ENCODE peak calls at places on chromosomes 16 and 17, in nine cellular contexts. A, B, E, Y, Z, R, W, G and S are unnamed samples.

GRCh38 chr16:85227924-85228462 is 115.7 kb upstream of the CIBAR2 start:
- DNase-seq in B (no peak), A (no peak), G (no peak), E (no peak), Z (no peak), R (peak), W (peak), Y (no peak), S (no peak)

GRCh38 chr16:56190903-56191806 is at the start of gene GNAO1:
- DNase-seq in B (peak), Z (no peak), G (peak), Y (peak), A (no peak), E (peak), W (peak), R (no peak), S (peak)

GRCh38 chr16:84449156-84450140 is 55.0 kb downstream of the MEAK7 start:
- DNase-seq in A (peak), W (no peak), E (no peak), R (no peak), Z (no peak), G (no peak), B (no peak), Y (no peak), S (peak)

GRCh38 chr17:59839646-59840328 is 53.0 kb downstream of the TUBD1 start:
- DNase-seq in E (no peak), A (no peak), Y (no peak), Z (no peak), R (peak), B (no peak), G (no peak), W (no peak), S (no peak)

GRCh38 chr16:72284042-72284789 is 112.3 kb upstream of the PMFBP1 start:
- DNase-seq in W (no peak), B (no peak), E (no peak), G (no peak), Y (no peak), Z (no peak), R (no peak), A (no peak), S (no peak)

GRCh38 chr17:81277421-81277820 is 17.7 kb downstream of the SLC38A10 start:
- DNase-seq in E (no peak), Z (no peak), B (no peak), A (peak), Y (no peak), G (no peak), R (no peak), W (no peak), S (peak)

GRCh38 chr16:71338193-71338592 is 20.3 kb upstream of the CALB2 start:
- DNase-seq in E (no peak), W (peak), Y (no peak), Z (no peak), B (no peak), G (peak), A (no peak), R (peak), S (no peak)

GRCh38 chr16:89026121-89026612 is 49.2 kb upstream of the CBFA2T3 start:
- DNase-seq in B (no peak), E (peak), Y (peak), W (no peak), G (no peak), Z (no peak), R (peak), A (no peak), S (no peak)

GRCh38 chr16:67393111-67393789 is at the start of gene TPPP3:
- DNase-seq in G (no peak), Z (peak), E (peak), B (peak), A (peak), W (peak), R (peak), Y (peak), S (no peak)

GRCh38 chr16:29756654-29757053 is 10.9 kb upstream of the C16orf54 start:
- DNase-seq in W (no peak), A (no peak), Y (no peak), E (no peak), Z (no peak), R (no peak), G (no peak), B (no peak), S (no peak)

GRCh38 chr17:40315678-40316570 is 6.9 kb downstream of the RARA start:
- DNase-seq in Y (no peak), E (no peak), G (no peak), R (no peak), B (no peak), Z (no peak), W (no peak), A (peak), S (no peak)

GRCh38 chr17:31581491-31581890 is 190.0 kb downstream of the RAB11FIP4 start:
- DNase-seq in Y (no peak), E (no peak), W (peak), G (no peak), A (no peak), R (peak), B (no peak), Z (no peak), S (no peak)

GRCh38 chr16:14473488-14473887 is 156.6 kb downstream of the PARN start:
- DNase-seq in R (no peak), E (no peak), B (no peak), Z (no peak), A (no peak), G (no peak), Y (no peak), W (no peak), S (no peak)

GRCh38 chr16:81599034-81599744 is 154.6 kb downstream of the CMIP start:
- DNase-seq in A (no peak), B (no peak), R (no peak), E (no peak), W (no peak), Y (no peak), G (no peak), Z (no peak), S (peak)

GRCh38 chr16:81830845-81831600 is 51.9 kb downstream of the PLCG2 start:
- DNase-seq in Z (no peak), G (no peak), E (no peak), R (no peak), B (no peak), Y (no peak), W (no peak), A (no peak), S (no peak)

GRCh38 chr17:896439-896838 is 83.1 kb downstream of the NXN start:
- DNase-seq in B (no peak), Z (no peak), G (no peak), Y (no peak), A (no peak), R (no peak), W (no peak), E (no peak), S (no peak)